ENCODE peak calls at places on chromosome 1, in four cellular contexts. Z is hepatic stellate cell, Y is WTC11, E is left ventricle myocardium inferior. N is an unnamed sample.

GRCh38 chr1:216140650-216141547 is 282.3 kb downstream of the USH2A start:
- DNase-seq in Z (no peak), Y (no peak), E (no peak), N (no peak)

GRCh38 chr1:160161965-160162705 is 10.7 kb downstream of the ATP1A4 start:
- DNase-seq in Z (no peak), Y (peak), E (no peak), N (peak)

GRCh38 chr1:40036574-40036973 is 4.0 kb upstream of the CAP1 start:
- DNase-seq in Z (peak), Y (no peak), E (peak), N (peak)

GRCh38 chr1:204306076-204306475 is 53.7 kb downstream of the PLEKHA6 start:
- DNase-seq in Z (no peak), Y (no peak), E (no peak), N (no peak)

GRCh38 chr1:216458807-216459206 is 35.6 kb upstream of the USH2A start:
- DNase-seq in Z (no peak), Y (no peak), E (no peak), N (no peak)

GRCh38 chr1:19582318-19582717 is 61.8 kb upstream of the NBL1 start:
- DNase-seq in Z (no peak), Y (peak), E (peak), N (peak)

GRCh38 chr1:158506369-158506987 is 34.5 kb downstream of the OR10R2 start:
- DNase-seq in Z (peak), Y (peak), E (no peak), N (peak)

GRCh38 chr1:165114022-165114888 is 242.3 kb downstream of the LMX1A start:
- DNase-seq in Z (peak), Y (peak), E (no peak), N (peak)

GRCh38 chr1:57254006-57254405 is 169.9 kb downstream of the DAB1 start:
- DNase-seq in Z (no peak), Y (no peak), E (no peak), N (no peak)

GRCh38 chr1:167210966-167211674 is 9.6 kb upstream of the POU2F1 start:
- DNase-seq in Z (no peak), Y (no peak), E (no peak), N (no peak)

GRCh38 chr1:235093013-235093618 is 35.5 kb downstream of the TOMM20 start:
- DNase-seq in Z (peak), Y (peak), E (peak), N (peak)

GRCh38 chr1:207922554-207922953 is 11.6 kb upstream of the CD34 start:
- DNase-seq in Z (no peak), Y (no peak), E (peak), N (peak)

GRCh38 chr1:42176902-42177519 is 12.5 kb upstream of the GUCA2A start:
- DNase-seq in Z (no peak), Y (peak), E (no peak), N (peak)

GRCh38 chr1:47745725-47746609 is 251.2 kb downstream of the TRABD2B start:
- DNase-seq in Z (no peak), Y (no peak), E (no peak), N (no peak)

GRCh38 chr1:57142999-57143398 is 177.2 kb upstream of the C8B start:
- DNase-seq in Z (no peak), Y (no peak), E (no peak), N (no peak)

GRCh38 chr1:84377480-84378095 is 20.7 kb upstream of the DNASE2B start:
- DNase-seq in Z (peak), Y (no peak), E (no peak), N (no peak)

GRCh38 chr1:15132961-15133360 is 20.6 kb upstream of the TMEM51 start:
- DNase-seq in Z (no peak), Y (no peak), E (no peak), N (no peak)

GRCh38 chr1:41482001-41482765 is 2.3 kb downstream of the EDN2 start:
- DNase-seq in Z (no peak), Y (no peak), E (no peak), N (peak)

GRCh38 chr1:224256642-224257041 is 73.3 kb downstream of the NVL start:
- DNase-seq in Z (no peak), Y (no peak), E (no peak), N (no peak)

GRCh38 chr1:114956570-114956969 is 73.1 kb upstream of the TSHB start:
- DNase-seq in Z (no peak), Y (peak), E (no peak), N (peak)

GRCh38 chr1:156851779-156852413 is 7.0 kb downstream of the INSRR start:
- DNase-seq in Z (no peak), Y (no peak), E (peak), N (no peak)

GRCh38 chr1:201766117-201766863 is 62.7 kb upstream of the IPO9 start:
- DNase-seq in Z (peak), Y (no peak), E (peak), N (peak)

GRCh38 chr1:202433155-202434043 is 84.9 kb downstream of the PPP1R12B start:
- DNase-seq in Z (no peak), Y (no peak), E (no peak), N (no peak)

GRCh38 chr1:156660752-156661112 is 16.5 kb downstream of the NES start:
- DNase-seq in Z (no peak), Y (no peak), E (no peak), N (peak)

GRCh38 chr1:240107058-240107684 is 15.5 kb downstream of the FMN2 start:
- DNase-seq in Z (peak), Y (no peak), E (no peak), N (no peak)

GRCh38 chr1:41529621-41530395 is 45.3 kb upstream of the EDN2 start:
- DNase-seq in Z (no peak), Y (no peak), E (no peak), N (no peak)

GRCh38 chr1:189899686-189900495 is 577.8 kb downstream of the BRINP3 start:
- DNase-seq in Z (no peak), Y (no peak), E (no peak), N (no peak)

GRCh38 chr1:58318157-58318665 is 228.3 kb downstream of the OMA1 start:
- DNase-seq in Z (no peak), Y (no peak), E (no peak), N (no peak)

N was measured in lung microvascular endothelial cell.